ENCODE peak calls at places on chromosomes 1 and 21, in seven cellular contexts. Z, S, W, L, F, R and O are unnamed samples.
A peak's percentile ranks its signal among the peaks of the same experiment; 100 is the strongest.

GRCh38 chr1:16366722-16367257 is at the start of gene SZRD1:
- DNase-seq in S (peak; percentile 99), W (peak; percentile 90), Z (peak; percentile 100), F (peak; percentile 90), R (peak; percentile 98), L (peak; percentile 92), O (peak; percentile 100)

GRCh38 chr1:228460830-228461229 is 26.4 kb upstream of the RNF187 start:
- DNase-seq in Z (no peak), F (no peak), W (no peak), R (no peak), L (no peak), S (no peak), O (no peak)

GRCh38 chr1:231611851-231612250 is 14.7 kb upstream of the DISC1 start:
- DNase-seq in F (no peak), W (no peak), L (no peak), S (no peak), Z (no peak), R (no peak), O (no peak)

GRCh38 chr1:83545450-83545849 is 453.5 kb downstream of the TTLL7 start:
- DNase-seq in L (no peak), F (no peak), W (no peak), R (no peak), S (no peak), Z (no peak), O (no peak)

GRCh38 chr1:227848430-227848932 is 33.0 kb downstream of the PRSS38 start:
- DNase-seq in L (no peak), W (no peak), F (no peak), S (no peak), R (no peak), Z (no peak), O (no peak)

GRCh38 chr1:98110674-98111073 is 189.8 kb upstream of the DPYD start:
- DNase-seq in R (no peak), Z (no peak), W (no peak), S (peak; percentile 20), F (no peak), L (no peak), O (no peak)

GRCh38 chr21:42160950-42161225 is 58.1 kb upstream of the ABCG1 start:
- DNase-seq in L (no peak), R (no peak), W (no peak), F (no peak), S (no peak), Z (no peak), O (no peak)

GRCh38 chr1:156744786-156745419 is 4.0 kb upstream of the MRPL24 start:
- DNase-seq in S (no peak), L (no peak), Z (no peak), F (no peak), W (no peak), R (no peak), O (no peak)

GRCh38 chr1:26349196-26349885 is 4.6 kb downstream of the CRYBG2 start:
- DNase-seq in L (no peak), W (no peak), R (no peak), Z (peak; percentile 62), F (no peak), S (no peak), O (no peak)

GRCh38 chr1:207823880-207824566 is 72.2 kb downstream of the CD46 start:
- DNase-seq in F (peak; percentile 88), R (peak; percentile 88), Z (peak; percentile 98), W (peak; percentile 53), S (peak; percentile 84), L (peak; percentile 60), O (peak; percentile 80)

GRCh38 chr1:178733972-178734371 is 8.9 kb downstream of the RALGPS2 start:
- DNase-seq in W (no peak), R (no peak), L (no peak), S (no peak), Z (no peak), F (no peak), O (no peak)

GRCh38 chr1:229839800-229840199 is 213.8 kb downstream of the URB2 start:
- DNase-seq in L (no peak), R (no peak), W (no peak), Z (no peak), S (no peak), F (no peak), O (no peak)

GRCh38 chr1:88404582-88404981 is 279.5 kb upstream of the PKN2 start:
- DNase-seq in S (no peak), L (no peak), Z (no peak), W (no peak), F (no peak), R (no peak), O (no peak)

GRCh38 chr1:115456441-115456961 is 118.5 kb upstream of the NGF start:
- DNase-seq in R (no peak), F (no peak), Z (no peak), W (no peak), S (no peak), L (no peak), O (no peak)

GRCh38 chr1:234886081-234886874 is 242.4 kb downstream of the TOMM20 start:
- DNase-seq in R (peak; percentile 85), L (no peak), F (no peak), W (no peak), Z (no peak), S (no peak), O (no peak)

GRCh38 chr1:31400393-31400792 is 12.6 kb upstream of the SERINC2 start:
- DNase-seq in F (no peak), Z (no peak), W (no peak), L (no peak), S (no peak), R (no peak), O (no peak)

GRCh38 chr1:46333300-46334029 is 7.1 kb upstream of the NSUN4 start:
- DNase-seq in Z (peak; percentile 59), F (peak; percentile 51), L (no peak), W (peak; percentile 51), S (peak; percentile 56), R (no peak), O (peak; percentile 46)

GRCh38 chr1:33047839-33048305 is 11.2 kb upstream of the AK2 start:
- DNase-seq in L (no peak), R (no peak), W (no peak), Z (no peak), F (no peak), S (no peak), O (no peak)

GRCh38 chr1:97034651-97035050 is 313.1 kb downstream of the PTBP2 start:
- DNase-seq in Z (no peak), W (no peak), L (no peak), R (no peak), F (no peak), S (no peak), O (no peak)

GRCh38 chr21:44893278-44893556 is 19.7 kb upstream of the PTTG1IP start:
- DNase-seq in F (no peak), L (no peak), Z (no peak), R (no peak), S (no peak), W (no peak), O (no peak)

GRCh38 chr1:230761443-230762167 is 14.4 kb downstream of the CAPN9 start:
- DNase-seq in L (no peak), S (no peak), F (no peak), W (no peak), R (no peak), Z (no peak), O (no peak)

GRCh38 chr21:43270800-43271261 is 102.0 kb downstream of the CRYAA start:
- DNase-seq in S (no peak), R (no peak), F (no peak), Z (no peak), L (no peak), W (no peak), O (no peak)

GRCh38 chr1:29628190-29628589 is 391.9 kb downstream of the PTPRU start:
- DNase-seq in R (no peak), L (no peak), F (no peak), W (no peak), S (no peak), Z (no peak), O (no peak)

GRCh38 chr1:8858888-8859706 is 19.4 kb downstream of the ENO1 start:
- DNase-seq in F (peak; percentile 44), R (peak; percentile 45), W (no peak), Z (peak; percentile 80), S (no peak), L (no peak), O (peak; percentile 85)

GRCh38 chr1:165695011-165695410 is 3.4 kb downstream of the ALDH9A1 start:
- DNase-seq in S (no peak), W (no peak), F (no peak), R (peak; percentile 33), Z (no peak), L (no peak), O (no peak)

GRCh38 chr21:45142469-45142868 is 68.1 kb downstream of the ADARB1 start:
- DNase-seq in Z (peak; percentile 77), F (no peak), R (no peak), S (peak; percentile 33), L (no peak), W (no peak), O (peak; percentile 47)

GRCh38 chr1:203270448-203270847 is 34.9 kb upstream of the BTG2 start:
- DNase-seq in F (no peak), L (no peak), R (no peak), S (no peak), W (no peak), Z (no peak), O (no peak)